ENCODE peak calls at places on chromosomes 6 and 20, in nine cellular contexts. U is AG20443; P is fibroblast of the conjunctiva; O is fibroblast of lung; C is stimulated activated CD8-positive, alpha-beta memory T cell treated with anti-CD3 and anti-CD28 coated beads, Interleukin-4, amount 100 ng/mL, for 4 hours; N is SJCRH30; A is sigmoid colon; K is CD8-positive, alpha-beta memory T cell; Q is mesendoderm. M is an unnamed sample.

GRCh38 chr6:78875505-78875904 is 8.2 kb downstream of the IRAK1BP1 start:
- DNase-seq in Q (no peak), U (no peak), A (no peak), N (no peak), P (no peak), K (no peak), C (no peak), O (no peak), M (no peak)

GRCh38 chr6:122624853-122625252 is 14.6 kb downstream of the PKIB start:
- DNase-seq in C (no peak), P (no peak), U (no peak), A (no peak), N (no peak), O (no peak), Q (no peak), K (no peak), M (no peak)

GRCh38 chr20:44494266-44494665 is 18.6 kb downstream of the TTPAL start:
- DNase-seq in U (peak), Q (no peak), O (peak), P (no peak), N (no peak), K (no peak), A (no peak), C (no peak), M (no peak)

GRCh38 chr6:110325197-110325596 is 33.0 kb downstream of the METTL24 start:
- DNase-seq in N (no peak), C (no peak), Q (no peak), K (no peak), U (peak), A (peak), O (peak), P (peak), M (no peak)

GRCh38 chr20:48738399-48739304 is 89.1 kb downstream of the PREX1 start:
- DNase-seq in P (no peak), A (peak), K (peak), U (no peak), O (no peak), N (peak), Q (no peak), C (no peak), M (no peak)

GRCh38 chr6:11143394-11144371 is 32.2 kb upstream of the ERVFRD-1 start:
- DNase-seq in K (no peak), O (peak), Q (peak), P (peak), U (peak), A (peak), C (no peak), N (no peak), M (no peak)

GRCh38 chr6:74834967-74835366 is 370.9 kb downstream of the COL12A1 start:
- DNase-seq in P (peak), O (no peak), Q (no peak), C (no peak), N (no peak), U (peak), K (no peak), A (no peak), M (no peak)

GRCh38 chr6:140571139-140571538 is 1196.7 kb upstream of the CITED2 start:
- DNase-seq in P (no peak), O (peak), K (no peak), C (no peak), A (no peak), Q (no peak), U (no peak), N (no peak), M (no peak)

GRCh38 chr6:150252714-150253444 is 110.0 kb downstream of the PPP1R14C start:
- DNase-seq in P (no peak), N (no peak), C (no peak), U (no peak), Q (no peak), A (no peak), K (no peak), O (peak), M (no peak)

GRCh38 chr6:91340998-91341397 is 754.1 kb upstream of the MAP3K7 start:
- DNase-seq in K (no peak), U (no peak), A (no peak), Q (no peak), C (no peak), N (no peak), P (no peak), O (no peak), M (no peak)

GRCh38 chr20:32609993-32610896 is 25.1 kb upstream of the NOL4L start:
- DNase-seq in K (no peak), O (no peak), U (no peak), N (no peak), A (no peak), C (no peak), P (no peak), Q (no peak), M (no peak)

GRCh38 chr6:167568407-167569024 is 243.6 kb downstream of the TTLL2 start:
- DNase-seq in C (no peak), Q (no peak), A (peak), K (no peak), U (no peak), N (no peak), O (no peak), P (no peak), M (no peak)

GRCh38 chr6:154106251-154106650 is 67.2 kb downstream of the OPRM1 start:
- DNase-seq in P (no peak), A (no peak), N (no peak), U (no peak), C (no peak), O (no peak), Q (no peak), K (no peak), M (no peak)

GRCh38 chr6:105179244-105180065 is at the start of gene POPDC3:
- DNase-seq in C (no peak), U (peak), A (no peak), K (no peak), N (peak), Q (peak), P (no peak), O (peak), M (peak)

GRCh38 chr6:105733556-105734162 is 330.8 kb upstream of the PREP start:
- DNase-seq in C (no peak), K (no peak), N (no peak), U (peak), A (no peak), O (peak), Q (peak), P (peak), M (peak)

GRCh38 chr6:144153971-144154370 is 3.7 kb downstream of the STX11 start:
- DNase-seq in C (no peak), Q (no peak), U (no peak), O (no peak), A (no peak), N (no peak), K (no peak), P (no peak), M (no peak)

GRCh38 chr6:88566746-88567534 is 396.5 kb downstream of the RNGTT start:
- DNase-seq in U (no peak), P (no peak), K (no peak), N (no peak), O (no peak), Q (peak), A (no peak), C (no peak), M (no peak)

GRCh38 chr6:138689849-138690248 is 83.7 kb upstream of the CCDC28A start:
- DNase-seq in O (peak), N (no peak), C (no peak), K (no peak), U (no peak), A (no peak), P (no peak), Q (no peak), M (no peak)

M was measured in NCI-H82.